ENCODE peak calls at places on chromosomes 3 and 15, in five cellular contexts. M, N, C, E and Y are unnamed samples.

GRCh38 chr3:134073583-134073945 is 43.8 kb upstream of the SLCO2A1 start:
- DNase-seq in N (no peak), M (no peak), C (no peak), E (no peak), Y (peak; percentile 9)

GRCh38 chr15:69090197-69090948 is 70.1 kb upstream of the GLCE start:
- DNase-seq in C (no peak), M (no peak), E (no peak), N (no peak), Y (no peak)

GRCh38 chr15:69540622-69541021 is 88.0 kb downstream of the RPLP1 start:
- DNase-seq in E (no peak), C (no peak), M (no peak), N (no peak), Y (peak; percentile 14)

GRCh38 chr3:154758109-154758868 is 321.8 kb upstream of the MME start:
- DNase-seq in C (no peak), E (no peak), M (peak; percentile 17), N (no peak), Y (no peak)

GRCh38 chr3:123751478-123751877 is 132.7 kb downstream of the MYLK start:
- DNase-seq in C (no peak), M (no peak), E (no peak), N (no peak), Y (no peak)

GRCh38 chr15:40930430-40931299 is 1.5 kb downstream of the DLL4 start:
- DNase-seq in E (peak; percentile 63), N (no peak), C (no peak), M (no peak), Y (peak; percentile 54)

GRCh38 chr3:154616298-154616697 is 186.3 kb upstream of the GPR149 start:
- DNase-seq in C (no peak), N (no peak), M (no peak), E (no peak), Y (no peak)

GRCh38 chr3:52843881-52844280 is 9.1 kb upstream of the MUSTN1 start:
- DNase-seq in C (no peak), M (no peak), E (no peak), N (no peak), Y (no peak)

GRCh38 chr15:83446417-83446816 is 724 bp upstream of the SH3GL3 start:
- DNase-seq in E (no peak), C (no peak), M (no peak), N (no peak), Y (no peak)

GRCh38 chr3:48267782-48268181 is 26.9 kb downstream of the ZNF589 start:
- DNase-seq in E (peak; percentile 25), M (no peak), N (no peak), C (no peak), Y (no peak)
- H3K27ac ChIP-seq in E (peak overlapping the region; percentile 83), M (peak overlapping the region; percentile 71), N (peak overlapping the region; percentile 90), C (no peak overlapping the region), Y (peak overlapping the region; percentile 45)

GRCh38 chr15:71355268-71355667 is 240.0 kb downstream of the THSD4 start:
- DNase-seq in M (peak; percentile 26), E (no peak), N (no peak), C (no peak), Y (no peak)
- TF ChIP-seq POLR2AphosphoS5 in M (peak; percentile 53), E (no peak), N (no peak), C (no peak), Y (no peak)

DNA sequence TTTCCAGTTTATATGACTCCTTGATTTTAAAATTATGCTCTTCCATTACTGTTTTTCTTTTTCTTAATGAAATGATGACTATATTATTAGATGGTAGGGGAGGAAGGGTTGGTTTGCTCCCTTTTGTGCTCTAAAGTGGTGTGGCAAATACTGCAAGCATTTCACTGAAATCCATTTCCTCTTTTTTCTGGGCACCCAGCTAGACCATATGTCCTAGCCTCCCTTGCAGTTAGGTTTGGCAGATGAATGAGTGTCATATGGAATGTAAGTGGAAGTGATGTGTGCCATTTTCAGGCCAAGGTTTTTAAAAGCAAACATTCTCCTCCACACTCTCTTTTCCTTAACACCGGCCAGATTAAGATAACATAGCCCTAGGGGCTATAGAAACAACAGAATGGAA is 363.0 kb downstream of the FGF12 start:
- DNase-seq in M (no peak), C (no peak), E (no peak), N (no peak), Y (no peak)
- H3K27ac ChIP-seq in M (no peak overlapping the region), C (no peak overlapping the region), E (no peak overlapping the region), N (no peak overlapping the region), Y (no peak overlapping the region)

DNA sequence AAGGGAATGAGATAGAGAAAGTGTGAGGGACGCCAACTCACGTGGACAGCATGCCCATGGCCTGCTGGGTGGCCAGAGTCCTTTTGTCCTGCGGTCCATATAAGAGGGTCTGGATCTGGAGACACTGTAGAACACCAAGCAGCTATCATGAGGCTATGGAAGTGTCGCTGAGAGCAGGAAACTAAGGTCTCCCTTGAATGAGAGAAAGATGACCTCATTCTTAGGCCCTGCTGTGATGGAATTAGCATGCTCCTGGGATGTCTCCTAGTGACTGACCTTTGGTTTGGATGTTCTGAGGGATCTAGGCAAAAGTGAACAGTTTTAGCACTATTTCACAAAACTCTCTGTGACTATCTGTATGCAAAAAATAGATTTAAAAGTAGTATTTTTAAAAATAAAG is 34.4 kb downstream of the SYNM start:
- DNase-seq in M (no peak), N (no peak), C (no peak), E (no peak), Y (no peak)
- TF ChIP-seq POLR2AphosphoS5 in M (no peak), N (no peak), C (no peak), E (no peak), Y (no peak)

DNA sequence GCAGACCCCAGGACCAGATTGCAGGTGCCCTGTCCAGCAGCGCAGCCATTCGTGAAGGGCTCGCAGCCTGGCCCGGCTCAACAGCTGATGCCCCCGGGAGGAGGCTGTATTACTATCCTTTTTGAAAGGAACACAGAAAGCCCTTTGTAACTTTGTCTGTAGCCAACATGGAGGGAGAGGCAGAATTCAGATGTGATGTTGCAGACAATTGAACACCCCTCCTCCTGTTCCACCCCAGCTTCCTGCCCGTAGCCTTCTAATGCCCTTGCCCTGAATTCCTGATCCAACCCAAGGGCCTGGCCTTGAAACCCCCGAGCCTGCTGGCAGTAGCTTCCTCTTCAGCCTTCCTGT is 109.0 kb downstream of the APBA2 start:
- DNase-seq in M (no peak), N (no peak), C (no peak), E (no peak), Y (no peak)
- H3K27ac ChIP-seq in M (no peak overlapping the region), N (no peak overlapping the region), C (no peak overlapping the region), E (no peak overlapping the region), Y (no peak overlapping the region)

GRCh38 chr3:127671523-127672428 is 976 bp upstream of the ABTB1 start:
- DNase-seq in E (no peak), C (no peak), M (no peak), N (peak; percentile 51), Y (peak; percentile 22)
- TF ChIP-seq POLR2AphosphoS5 in E (no peak), C (no peak), M (no peak), N (no peak), Y (no peak)